ENCODE peak calls at places on chromosomes 7 and 10, in eight cellular contexts. U, W, Q, Y, K, G, M and P are unnamed samples.

GRCh38 chr7:29370531-29371314 is 176.1 kb downstream of the CHN2 start:
- DNase-seq in U (no peak), W (no peak), Q (no peak), Y (no peak), K (peak), G (no peak), M (no peak), P (no peak)

GRCh38 chr7:97218767-97219166 is 101.3 kb downstream of the SDHAF3 start:
- DNase-seq in U (no peak), W (no peak), Q (no peak), Y (no peak), K (no peak), G (no peak), M (no peak), P (no peak)

GRCh38 chr10:29692121-29692539 is 57.4 kb upstream of the SVIL start:
- DNase-seq in U (peak), W (peak), Q (no peak), Y (no peak), K (no peak), G (peak), M (no peak), P (no peak)

GRCh38 chr10:59290448-59290847 is 71.9 kb downstream of the FAM13C start:
- DNase-seq in U (peak), W (no peak), Q (no peak), Y (no peak), K (no peak), G (no peak), M (no peak), P (no peak)

GRCh38 chr7:91949221-91950009 is 8.8 kb downstream of the AKAP9 start:
- DNase-seq in U (no peak), W (no peak), Q (no peak), Y (no peak), K (no peak), G (no peak), M (no peak), P (no peak)

GRCh38 chr10:6296456-6297214 is 93.9 kb downstream of the PFKFB3 start:
- DNase-seq in U (no peak), W (no peak), Q (no peak), Y (no peak), K (no peak), G (no peak), M (no peak), P (no peak)

GRCh38 chr7:35556532-35557471 is 138.1 kb downstream of the HERPUD2 start:
- DNase-seq in U (no peak), W (no peak), Q (no peak), Y (no peak), K (no peak), G (no peak), M (peak), P (no peak)

GRCh38 chr7:20199015-20199737 is 18.0 kb downstream of the MACC1 start:
- DNase-seq in U (no peak), W (no peak), Q (no peak), Y (no peak), K (peak), G (peak), M (peak), P (no peak)

GRCh38 chr7:134693256-134693655 is 46.6 kb downstream of the BPGM start:
- DNase-seq in U (no peak), W (no peak), Q (no peak), Y (no peak), K (no peak), G (no peak), M (no peak), P (no peak)

GRCh38 chr7:148852272-148852671 is 31.8 kb downstream of the EZH2 start:
- DNase-seq in U (no peak), W (no peak), Q (no peak), Y (no peak), K (no peak), G (peak), M (no peak), P (no peak)

GRCh38 chr7:158997471-158997870 is 141.1 kb downstream of the DYNC2I1 start:
- DNase-seq in U (no peak), W (no peak), Q (no peak), Y (no peak), K (no peak), G (no peak), M (no peak), P (no peak)

GRCh38 chr10:126749030-126749655 is 78.7 kb upstream of the C10orf90 start:
- DNase-seq in U (peak), W (peak), Q (peak), Y (peak), K (peak), G (peak), M (peak), P (peak)

GRCh38 chr7:101410743-101411476 is 48.2 kb downstream of the COL26A1 start:
- DNase-seq in U (no peak), W (no peak), Q (peak), Y (peak), K (peak), G (peak), M (peak), P (no peak)

GRCh38 chr7:135661311-135662122 is 797 bp upstream of the STMP1 start:
- DNase-seq in U (no peak), W (no peak), Q (no peak), Y (no peak), K (no peak), G (peak), M (peak), P (peak)

GRCh38 chr7:2018786-2019692 is 213.7 kb downstream of the MAD1L1 start:
- DNase-seq in U (no peak), W (no peak), Q (no peak), Y (no peak), K (no peak), G (peak), M (peak), P (peak)

GRCh38 chr10:6148251-6148691 is 54.5 kb upstream of the PFKFB3 start:
- DNase-seq in U (no peak), W (no peak), Q (no peak), Y (no peak), K (no peak), G (no peak), M (peak), P (no peak)

GRCh38 chr10:66747451-66747850 is 178.4 kb upstream of the LRRTM3 start:
- DNase-seq in U (no peak), W (no peak), Q (no peak), Y (no peak), K (peak), G (no peak), M (no peak), P (no peak)

GRCh38 chr7:117808910-117809705 is 64.1 kb downstream of the CTTNBP2 start:
- DNase-seq in U (no peak), W (no peak), Q (no peak), Y (no peak), K (no peak), G (no peak), M (no peak), P (no peak)

GRCh38 chr7:150686030-150686626 is 622 bp downstream of the GIMAP2 start:
- DNase-seq in U (no peak), W (no peak), Q (no peak), Y (no peak), K (no peak), G (peak), M (no peak), P (no peak)

GRCh38 chr10:132206806-132207535 is 20.2 kb downstream of the DPYSL4 start:
- DNase-seq in U (no peak), W (no peak), Q (no peak), Y (no peak), K (no peak), G (no peak), M (no peak), P (no peak)

GRCh38 chr7:104973227-104973626 is 40.8 kb upstream of the KMT2E start:
- DNase-seq in U (no peak), W (no peak), Q (no peak), Y (no peak), K (no peak), G (no peak), M (no peak), P (no peak)

GRCh38 chr7:104973909-104974415 is 40.0 kb upstream of the KMT2E start:
- DNase-seq in U (no peak), W (no peak), Q (no peak), Y (no peak), K (no peak), G (peak), M (no peak), P (no peak)

GRCh38 chr7:104969183-104969582 is 44.8 kb upstream of the KMT2E start:
- DNase-seq in U (no peak), W (no peak), Q (no peak), Y (no peak), K (no peak), G (no peak), M (no peak), P (no peak)

GRCh38 chr7:104972510-104972909 is 41.5 kb upstream of the KMT2E start:
- DNase-seq in U (no peak), W (no peak), Q (no peak), Y (no peak), K (no peak), G (no peak), M (no peak), P (no peak)

DNA sequence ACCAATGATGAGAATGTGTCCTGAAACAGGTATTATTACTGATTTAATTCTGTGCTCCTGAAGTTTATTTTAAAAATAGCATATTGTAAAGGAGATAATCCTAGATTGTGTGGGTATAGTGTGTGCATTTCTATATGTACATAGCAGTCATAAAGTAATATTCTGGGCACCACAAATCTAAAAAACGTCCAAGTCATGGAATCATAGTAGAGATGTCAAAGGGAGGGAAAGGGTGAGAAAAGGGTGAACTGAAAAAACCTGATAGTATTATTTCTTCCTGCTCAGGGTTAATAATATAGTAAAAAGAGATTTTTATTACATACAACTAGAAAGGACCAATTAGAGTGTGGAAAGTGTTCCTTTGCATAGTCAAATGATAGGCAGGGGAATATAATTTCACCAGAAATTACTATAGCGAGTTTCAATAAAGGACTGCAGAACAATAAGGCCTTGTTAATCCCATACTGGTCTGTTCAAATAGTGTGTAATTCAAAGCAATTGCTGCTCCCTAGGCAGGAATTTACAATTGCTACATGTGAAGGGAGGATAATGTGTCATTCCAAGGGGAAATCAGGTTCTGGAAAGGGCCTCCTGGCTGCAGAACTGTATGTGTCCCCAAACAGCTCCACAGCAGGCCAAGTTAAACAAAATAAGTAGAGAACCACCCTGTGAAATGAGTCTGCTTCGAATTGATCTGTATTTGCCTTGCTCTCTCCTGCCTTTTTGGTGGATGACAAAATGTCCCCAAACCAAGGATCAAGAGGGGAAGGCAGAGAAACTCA is 42.5 kb upstream of the KMT2E start:
- DNase-seq in U (no peak), W (no peak), Q (no peak), Y (no peak), K (no peak), G (peak), M (no peak), P (no peak)
- TF ChIP-seq POLR2AphosphoS5 in U (no peak), W (no peak), Q (no peak), Y (no peak), K (no peak), G (no peak), M (no peak), P (no peak)

DNA sequence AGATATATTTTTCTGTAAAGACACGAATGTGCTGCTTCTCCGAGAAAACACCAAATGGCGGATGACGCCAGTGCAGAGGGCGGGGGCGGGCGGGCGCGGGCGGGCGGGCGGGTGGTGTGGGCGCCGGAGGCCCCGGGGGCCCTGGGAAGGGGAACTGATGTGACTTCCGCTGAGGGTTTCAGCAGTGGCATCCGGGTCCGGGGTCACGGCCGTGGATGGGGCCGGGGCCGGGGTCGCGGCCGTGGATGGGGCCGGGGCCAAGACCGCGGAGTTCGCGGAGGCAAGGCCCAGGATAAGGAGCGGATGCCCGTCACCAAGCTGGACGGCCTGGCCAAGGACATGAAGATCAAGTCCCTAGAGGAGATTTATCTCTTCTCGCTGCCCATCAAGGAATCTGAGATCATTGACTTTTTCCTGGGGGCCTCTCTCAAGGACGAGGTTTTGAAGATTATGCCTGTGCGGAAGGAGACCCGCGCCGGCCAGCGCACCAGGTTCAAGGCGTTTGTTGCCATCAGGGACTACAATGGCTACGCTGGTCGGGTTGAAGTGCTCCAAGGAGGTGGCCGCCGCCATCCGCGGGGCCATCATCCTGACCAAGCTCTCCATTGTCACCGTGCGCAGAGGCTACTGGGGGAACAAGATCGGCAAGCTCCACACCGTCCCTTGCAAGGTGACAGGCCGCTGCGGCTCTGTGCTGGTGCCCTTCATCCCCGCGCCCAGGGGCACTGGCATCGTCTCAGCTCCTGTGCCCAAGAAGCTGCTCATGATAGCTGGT is 20.3 kb upstream of the IGF2BP3 start:
- DNase-seq in U (no peak), W (no peak), Q (peak), Y (no peak), K (no peak), G (peak), M (peak), P (peak)
- TF ChIP-seq POLR2AphosphoS5 in U (no peak), W (no peak), Q (no peak), Y (peak), K (no peak), G (no peak), M (peak), P (peak)

DNA sequence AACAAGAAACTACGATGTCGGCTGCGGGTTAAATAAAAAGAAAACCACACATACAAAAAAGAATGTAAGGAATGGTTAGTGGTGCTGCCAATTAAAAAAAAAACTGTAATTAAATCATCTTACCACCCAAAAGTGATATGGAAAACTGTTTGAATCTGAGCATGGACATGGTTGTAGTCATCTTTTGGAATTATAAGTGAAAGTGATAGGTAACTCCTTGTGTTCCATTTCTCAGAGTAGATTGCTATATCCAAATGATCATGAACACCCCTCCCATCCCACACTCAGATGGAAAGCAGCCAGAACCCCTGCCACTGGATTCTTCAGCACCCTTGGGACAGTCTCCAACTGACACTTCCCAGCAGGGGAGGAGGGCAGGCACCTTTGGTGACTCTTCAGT is 14.3 kb upstream of the DAGLB start:
- DNase-seq in U (no peak), W (no peak), Q (no peak), Y (no peak), K (no peak), G (no peak), M (no peak), P (no peak)
- TF ChIP-seq POLR2AphosphoS5 in U (no peak), W (no peak), Q (no peak), Y (no peak), K (no peak), G (no peak), M (no peak), P (no peak)

GRCh38 chr7:4713183-4713784 is 31.2 kb downstream of the FOXK1 start:
- DNase-seq in U (peak), W (no peak), Q (peak), Y (no peak), K (no peak), G (no peak), M (peak), P (no peak)
- TF ChIP-seq POLR2AphosphoS5 in U (no peak), W (no peak), Q (no peak), Y (no peak), K (no peak), G (no peak), M (no peak), P (no peak)

GRCh38 chr7:21903074-21903786 is 42.5 kb downstream of the CDCA7L start:
- DNase-seq in U (no peak), W (no peak), Q (no peak), Y (no peak), K (no peak), G (no peak), M (no peak), P (no peak)

GRCh38 chr7:21893401-21893800 is 52.3 kb downstream of the CDCA7L start:
- DNase-seq in U (no peak), W (no peak), Q (no peak), Y (no peak), K (no peak), G (no peak), M (no peak), P (no peak)

GRCh38 chr7:21902240-21902639 is 43.5 kb downstream of the CDCA7L start:
- DNase-seq in U (no peak), W (no peak), Q (no peak), Y (no peak), K (no peak), G (peak), M (no peak), P (no peak)

GRCh38 chr7:21898265-21898930 is 47.3 kb downstream of the CDCA7L start:
- DNase-seq in U (no peak), W (no peak), Q (peak), Y (no peak), K (no peak), G (no peak), M (peak), P (no peak)
- TF ChIP-seq POLR2AphosphoS5 in U (no peak), W (no peak), Q (no peak), Y (no peak), K (no peak), G (no peak), M (peak), P (no peak)

GRCh38 chr10:119441921-119442757 is 100.4 kb downstream of the RGS10 start:
- DNase-seq in U (no peak), W (no peak), Q (no peak), Y (no peak), K (no peak), G (no peak), M (no peak), P (no peak)

GRCh38 chr10:119442758-119443060 is 99.8 kb downstream of the RGS10 start:
- DNase-seq in U (no peak), W (no peak), Q (no peak), Y (no peak), K (no peak), G (no peak), M (no peak), P (no peak)

GRCh38 chr10:119439922-119440321 is 102.6 kb downstream of the RGS10 start:
- DNase-seq in U (no peak), W (no peak), Q (no peak), Y (no peak), K (no peak), G (no peak), M (no peak), P (no peak)

GRCh38 chr10:119443441-119443840 is 99.1 kb downstream of the RGS10 start:
- DNase-seq in U (no peak), W (no peak), Q (no peak), Y (no peak), K (no peak), G (no peak), M (no peak), P (no peak)

DNA sequence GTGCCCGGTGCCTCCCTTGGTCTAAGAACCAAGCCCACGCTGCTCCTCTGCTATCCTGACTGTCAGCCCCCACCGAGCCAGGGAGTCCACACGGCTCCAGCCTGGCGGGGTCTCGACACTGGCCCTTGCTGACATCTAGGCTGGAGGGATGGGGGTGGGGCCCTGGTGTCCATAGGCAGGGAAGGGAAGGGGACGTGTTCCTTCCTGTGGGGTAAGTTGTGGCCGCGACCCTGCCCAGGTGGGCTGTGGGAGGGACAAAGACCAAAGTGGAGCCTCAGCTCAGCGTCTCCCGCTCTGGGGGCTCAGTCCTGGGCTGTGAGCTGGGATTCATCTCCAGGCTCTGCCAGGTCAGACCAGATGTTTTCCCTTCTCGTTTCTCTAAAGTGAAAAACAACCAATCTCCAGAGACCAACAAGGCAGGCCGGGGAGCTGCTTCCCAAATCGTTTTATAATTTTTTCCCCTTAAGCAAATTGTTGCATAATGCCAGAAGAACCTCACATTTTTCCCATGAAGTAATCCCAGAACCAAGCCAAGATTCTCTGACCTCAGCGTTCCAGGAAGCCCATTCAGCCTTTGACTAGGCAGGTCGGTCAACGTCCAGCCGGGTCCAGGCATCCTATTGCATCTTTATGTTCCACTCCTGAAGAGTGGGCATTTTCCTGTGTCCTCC is 101.2 kb downstream of the RGS10 start:
- DNase-seq in U (no peak), W (no peak), Q (no peak), Y (no peak), K (no peak), G (peak), M (no peak), P (peak)
- TF ChIP-seq POLR2AphosphoS5 in U (no peak), W (no peak), Q (no peak), Y (no peak), K (no peak), G (no peak), M (no peak), P (no peak)